ENCODE peak calls at places on chromosome 21, in four cellular contexts. J, L, K and O are unnamed samples.
A peak's percentile ranks its signal among the peaks of the same experiment; 100 is the strongest.

GRCh38 chr21:19321688-19322087 is 918.1 kb upstream of the TMPRSS15 start:
- DNase-seq in J (no peak), L (no peak), K (no peak), O (no peak)

GRCh38 chr21:15604424-15604823 is 125.4 kb upstream of the USP25 start:
- DNase-seq in K (no peak), J (no peak), L (no peak), O (no peak)

GRCh38 chr21:35521852-35522505 is 472.9 kb upstream of the RUNX1 start:
- DNase-seq in L (no peak), K (no peak), J (no peak), O (no peak)

GRCh38 chr21:40507978-40508377 is 339.0 kb downstream of the DSCAM start:
- DNase-seq in L (no peak), K (peak; percentile 55), J (no peak), O (no peak)

GRCh38 chr21:32884062-32884461 is 112.5 kb upstream of the PAXBP1 start:
- DNase-seq in K (no peak), J (peak; percentile 57), L (peak; percentile 24), O (peak; percentile 28)

GRCh38 chr21:28317177-28317950 is 675.3 kb downstream of the LTN1 start:
- DNase-seq in J (no peak), L (no peak), K (no peak), O (no peak)

GRCh38 chr21:39107739-39108138 is 75.5 kb downstream of the PSMG1 start:
- DNase-seq in L (no peak), J (no peak), K (no peak), O (no peak)

GRCh38 chr21:27369962-27370578 is 403.2 kb upstream of the ADAMTS5 start:
- DNase-seq in J (no peak), K (no peak), L (no peak), O (no peak)

DNA sequence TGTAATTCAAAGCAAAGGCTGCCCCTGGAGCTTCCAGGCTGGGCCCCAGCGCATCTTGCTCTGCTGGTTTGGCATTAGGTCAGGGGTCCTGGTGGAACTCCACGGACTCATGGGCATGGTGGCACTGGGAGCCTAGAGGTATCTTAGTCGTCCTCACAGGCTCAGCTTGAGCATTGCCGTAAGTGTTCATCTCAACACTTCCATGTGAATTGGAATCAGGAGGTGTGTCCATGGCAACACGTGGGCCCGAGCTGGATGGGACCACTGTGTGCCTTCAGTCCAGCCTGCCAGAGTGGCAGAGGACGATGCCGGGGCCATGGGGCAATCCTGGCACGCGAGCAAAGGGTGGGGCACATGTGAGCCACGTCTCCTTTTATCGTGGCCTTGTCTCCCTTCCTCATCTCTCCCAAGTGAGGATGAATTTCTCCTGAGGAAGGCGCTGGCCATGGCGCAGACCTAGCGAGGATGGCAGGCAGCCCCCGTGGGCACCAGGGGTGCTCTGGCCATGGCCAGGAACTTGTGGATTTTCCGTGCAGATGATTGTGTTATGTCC is 47.0 kb downstream of the AGPAT3 start:
- DNase-seq in J (no peak), K (no peak), L (no peak), O (no peak)
- TF ChIP-seq ELF4 in J (no peak), K (no peak), L (no peak), O (no peak)

GRCh38 chr21:29640233-29640554 is 299.6 kb downstream of the GRIK1 start:
- DNase-seq in K (no peak), J (no peak), L (no peak), O (no peak)
- TF ChIP-seq ELF4 in K (no peak), J (no peak), L (no peak), O (no peak)

DNA sequence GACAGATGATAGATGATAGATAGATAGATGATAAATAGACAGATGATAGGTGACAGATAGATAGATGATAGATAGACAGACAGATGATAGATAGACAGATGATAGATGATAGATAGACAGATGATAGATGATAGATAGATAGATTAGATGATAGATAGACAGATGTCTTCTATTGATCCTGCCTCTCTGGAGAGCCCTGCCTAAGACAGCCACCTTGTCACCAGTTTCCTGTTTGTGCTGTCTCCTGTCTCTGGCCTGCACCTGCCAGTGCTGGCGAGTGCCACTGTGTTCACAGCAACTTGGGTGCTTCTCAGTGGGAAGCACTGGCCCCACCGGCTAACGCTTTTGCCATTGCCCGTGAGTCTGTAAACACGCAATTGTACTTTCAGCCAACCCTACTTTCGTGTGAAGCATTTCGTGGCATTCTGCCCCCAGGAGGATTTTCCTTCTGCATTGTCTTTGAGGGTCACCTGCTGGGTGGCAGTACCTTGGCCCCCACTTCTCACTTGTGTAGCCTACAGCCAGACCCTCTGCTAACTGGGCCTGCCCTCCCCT is 23.5 kb upstream of the PDE9A start:
- DNase-seq in K (no peak), L (no peak), J (no peak), O (no peak)
- TF ChIP-seq ELF4 in K (no peak), L (no peak), J (no peak), O (no peak)

DNA sequence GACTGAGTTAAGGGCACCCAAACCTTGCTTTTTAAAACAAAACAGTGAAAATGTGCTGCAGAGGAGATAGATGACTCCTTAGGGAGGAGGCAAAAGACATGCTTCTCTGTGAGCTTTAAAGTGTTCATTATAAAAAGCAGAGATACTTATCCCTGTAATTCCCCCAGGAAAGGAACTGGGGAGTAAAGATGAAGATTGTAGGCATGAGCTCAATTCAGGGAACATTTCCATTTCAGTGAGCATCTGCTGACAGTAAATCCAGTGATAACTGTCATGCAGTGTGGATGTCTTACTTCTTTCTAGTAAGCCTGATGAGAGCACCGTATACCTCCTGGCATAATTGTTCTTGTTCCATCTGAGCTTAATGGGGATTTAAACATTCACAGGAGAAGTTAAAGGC is 1296.5 kb downstream of the MRPL39 start:
- DNase-seq in J (no peak), K (no peak), L (no peak), O (no peak)
- TF ChIP-seq ELF4 in J (no peak), K (no peak), L (no peak), O (no peak)

DNA sequence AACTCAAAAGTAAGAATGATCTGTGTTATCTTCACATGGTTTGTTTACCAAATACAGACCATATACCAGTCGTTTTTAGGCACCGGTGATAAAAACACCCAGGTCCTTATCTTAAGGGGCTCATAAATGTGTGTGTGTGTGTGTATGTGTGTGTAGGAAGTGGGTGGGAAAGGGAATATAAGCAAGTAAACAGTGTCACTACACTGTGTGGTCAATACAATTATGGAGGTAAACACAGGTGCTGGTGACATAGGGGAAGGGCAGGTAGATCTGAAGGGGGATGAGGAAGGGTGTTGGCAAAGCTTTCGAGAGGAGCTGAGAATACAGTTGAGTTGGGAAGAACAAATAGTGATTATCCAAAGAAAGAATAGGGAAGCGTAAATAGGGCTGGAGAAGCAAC is 19.1 kb upstream of the MRPS6 start:
- DNase-seq in J (no peak), K (no peak), L (no peak), O (no peak)
- TF ChIP-seq ELF4 in J (no peak), K (no peak), L (no peak), O (no peak)

DNA sequence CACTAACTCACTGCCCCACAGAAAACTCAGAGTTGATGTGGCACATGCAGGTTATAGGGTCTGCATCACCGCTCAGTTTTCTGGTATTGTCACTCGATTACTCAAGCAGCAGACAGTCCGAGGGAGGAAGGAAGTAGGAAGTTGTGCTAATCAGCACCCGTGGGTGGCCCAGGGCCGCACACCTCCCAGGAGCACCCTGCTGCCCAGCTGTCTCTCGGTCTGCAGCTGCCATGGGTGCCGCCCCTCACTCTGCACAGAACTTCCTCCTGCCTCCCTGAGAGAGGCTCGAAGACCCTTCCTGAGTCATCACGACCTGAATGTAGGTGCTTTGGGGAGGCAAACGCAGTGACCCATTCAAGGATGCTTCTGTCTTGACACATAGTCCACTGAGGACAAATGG is 4.2 kb upstream of the TFF3 start:
- DNase-seq in L (no peak), K (no peak), J (no peak), O (no peak)
- TF ChIP-seq ELF4 in L (no peak), K (no peak), J (no peak), O (no peak)

DNA sequence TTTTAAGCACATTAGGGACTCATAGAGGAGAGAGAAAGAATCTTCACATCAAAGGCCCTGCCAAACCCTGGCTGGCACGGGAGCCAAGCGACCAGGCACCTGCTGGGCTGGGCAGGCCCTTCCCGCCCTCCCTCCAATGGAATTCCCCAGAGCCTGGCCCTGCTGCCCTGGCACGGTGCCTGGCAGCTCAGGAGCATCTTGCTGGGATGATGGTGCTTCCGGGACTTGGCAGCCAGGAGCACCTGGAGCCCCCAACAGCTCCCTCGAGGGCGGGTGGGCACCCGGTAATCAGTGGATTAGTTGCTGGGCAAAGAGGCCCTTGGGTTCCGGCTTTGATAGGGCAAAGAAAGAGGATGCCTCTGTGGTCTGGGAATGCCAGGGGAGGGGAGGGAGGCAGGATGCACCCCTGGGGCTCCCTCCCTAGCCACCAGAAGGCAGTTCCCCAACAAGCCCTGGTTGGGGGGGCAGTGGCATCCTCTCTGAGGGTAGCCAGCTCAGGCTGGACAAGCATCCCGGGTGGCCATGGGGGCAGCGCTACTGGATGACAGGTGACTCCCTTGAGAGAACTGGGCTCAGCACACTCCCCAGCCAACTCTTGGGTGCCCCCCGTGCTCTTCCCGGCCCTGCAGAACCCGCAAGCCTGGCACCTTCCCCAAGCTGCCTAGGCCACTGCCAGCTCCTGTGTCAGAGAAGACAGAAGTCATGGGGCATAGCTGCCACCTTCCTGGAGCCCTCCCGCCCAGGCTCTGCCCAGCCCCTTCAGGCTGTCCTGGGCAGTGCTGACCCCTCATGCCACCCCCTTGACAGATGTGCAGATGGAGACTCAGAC is 26.4 kb downstream of the KRTAP10-1 start:
- DNase-seq in L (no peak), K (no peak), J (no peak), O (no peak)
- TF ChIP-seq ELF4 in L (no peak), K (no peak), J (no peak), O (no peak)

GRCh38 chr21:46098303-46099141 is 610 bp downstream of the COL6A2 start:
- DNase-seq in K (no peak), J (peak; percentile 45), L (peak; percentile 33), O (no peak)
- TF ChIP-seq ELF4 in K (no peak), J (no peak), L (no peak), O (no peak)

DNA sequence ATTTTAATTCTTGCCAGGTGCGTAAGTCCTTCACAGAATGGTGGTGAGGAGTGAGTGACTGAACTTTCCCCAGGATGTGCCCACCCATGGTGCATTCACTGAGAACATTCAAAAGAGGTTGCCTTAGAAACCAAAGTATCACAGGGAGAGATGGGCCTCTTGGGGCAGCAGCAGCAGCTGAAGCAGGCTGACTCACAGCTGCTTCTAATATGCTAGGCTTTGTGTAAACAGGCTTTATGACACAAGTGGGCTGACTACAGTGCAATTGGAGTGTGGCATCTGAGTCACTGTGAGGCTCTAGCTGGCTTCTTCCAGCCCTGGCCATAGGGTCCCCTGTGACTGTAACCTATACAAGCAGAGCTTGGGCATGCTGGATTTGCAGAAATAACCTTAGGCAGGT is 12.6 kb downstream of the PIGP start:
- DNase-seq in L (no peak), K (peak; percentile 89), J (no peak), O (peak; percentile 75)
- TF ChIP-seq ELF4 in L (no peak), K (no peak), J (no peak), O (no peak)